ENCODE peak calls at places on chromosomes 1 and 21, in eight cellular contexts. E, Z, H, W, A, X, J and T are unnamed samples. For H3K4me1, the result is how much of the 10 kb centered on the place peaks cover.

GRCh38 chr1:244918422-244919319 is 54.3 kb upstream of the HNRNPU start:
- DNase-seq in A (no peak), J (no peak), Z (no peak), H (peak), X (peak), W (peak), E (peak), T (peak)

GRCh38 chr1:156114919-156115513 is 505 bp downstream of the LMNA start:
- DNase-seq in W (peak), H (peak), Z (no peak), A (no peak), X (no peak), E (no peak), J (no peak), T (peak)

GRCh38 chr1:231683439-231684165 is 57.0 kb downstream of the DISC1 start:
- DNase-seq in J (no peak), A (peak), E (no peak), H (no peak), W (no peak), Z (no peak), X (no peak), T (no peak)

GRCh38 chr21:31490471-31490870 is 146.4 kb upstream of the TIAM1 start:
- DNase-seq in H (no peak), J (no peak), Z (no peak), E (no peak), X (no peak), W (no peak), A (no peak), T (no peak)

GRCh38 chr1:212545941-212546638 is 62.5 kb upstream of the ATF3 start:
- DNase-seq in A (no peak), Z (no peak), E (peak), W (no peak), J (no peak), H (peak), X (no peak), T (no peak)

GRCh38 chr1:223714849-223715709 is 2.7 kb downstream of the CAPN2 start:
- DNase-seq in A (no peak), X (no peak), Z (peak), E (no peak), J (no peak), H (peak), W (peak), T (no peak)

GRCh38 chr1:221117548-221117951 is 238.3 kb downstream of the HLX start:
- DNase-seq in H (peak), Z (no peak), W (no peak), E (no peak), J (no peak), X (peak), A (no peak), T (peak)

GRCh38 chr1:54379481-54380284 is 26.5 kb downstream of the SSBP3 start:
- DNase-seq in H (peak), Z (no peak), E (no peak), A (no peak), X (peak), J (no peak), W (peak), T (peak)

GRCh38 chr1:117846674-117847425 is 82.6 kb downstream of the GDAP2 start:
- DNase-seq in W (no peak), E (no peak), J (no peak), X (peak), H (no peak), A (no peak), Z (no peak), T (no peak)

DNA sequence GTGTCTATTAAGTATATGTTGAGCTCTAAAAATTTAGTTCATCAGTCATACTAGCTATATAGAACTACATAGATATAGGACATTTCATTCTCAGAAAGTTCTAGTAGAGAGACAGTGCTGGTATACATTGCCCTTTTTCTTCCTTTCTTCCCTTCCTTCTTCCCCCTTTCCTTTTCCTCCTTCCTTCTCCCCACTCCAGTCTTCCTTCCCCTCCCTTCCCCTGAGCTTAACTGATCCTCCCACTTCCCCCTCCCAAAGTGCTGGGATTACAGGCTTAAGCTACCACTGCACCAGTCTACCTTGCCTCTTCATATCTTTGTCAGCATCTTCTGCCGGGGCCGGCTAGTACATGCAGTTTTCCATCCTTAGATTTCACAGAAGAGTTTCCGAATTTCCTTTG is 12.1 kb downstream of the THRAP3 start:
- DNase-seq in W (no peak), Z (no peak), J (no peak), A (no peak), X (no peak), E (no peak), H (no peak), T (no peak)
- H3K4me1 ChIP-seq in W (under half), Z (under half), J (half or more), A (half or more), X (under half), E (under half), H (under half), T (half or more)

DNA sequence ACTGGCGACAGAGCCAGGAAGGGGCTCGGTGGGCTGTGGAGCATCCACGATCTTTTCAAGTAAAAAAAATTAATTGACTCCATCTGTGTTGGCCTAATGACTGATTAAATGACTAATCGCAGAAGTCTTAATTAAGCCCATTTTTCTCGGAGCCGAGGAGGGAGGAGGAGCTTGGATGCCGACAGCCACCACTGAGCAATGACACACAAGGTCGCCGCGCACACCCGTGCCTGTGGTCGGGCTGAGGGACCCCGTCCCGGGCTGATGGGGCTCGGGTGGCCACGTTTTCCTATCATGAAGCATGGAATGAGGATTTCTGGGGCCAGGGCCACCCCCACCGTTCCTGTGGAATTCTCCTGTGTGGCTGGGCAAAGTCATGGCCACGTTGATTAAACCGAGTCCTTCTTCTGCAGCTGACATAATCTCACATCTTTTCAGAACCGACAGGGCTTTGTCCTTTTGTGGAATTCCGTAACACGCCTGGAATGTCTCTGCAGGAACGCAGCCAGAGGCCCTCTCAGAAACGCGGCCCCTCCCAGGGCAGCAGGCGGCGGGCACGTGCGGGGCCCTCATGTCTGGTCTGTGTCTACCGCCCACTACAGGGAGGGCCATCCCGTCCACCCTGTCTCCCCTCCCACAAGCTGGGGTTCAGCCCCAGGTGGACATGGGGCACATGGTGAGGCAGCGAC is 60.7 kb downstream of the MORN1 start:
- DNase-seq in J (no peak), X (no peak), Z (no peak), H (peak), E (peak), A (peak), W (no peak), T (peak)
- TF ChIP-seq CTCF in J (no peak), X (no peak), Z (no peak), H (peak), E (no peak), A (no peak), W (no peak), T (peak)

GRCh38 chr1:118948796-118949195 is 39.3 kb downstream of the TBX15 start:
- DNase-seq in W (no peak), Z (no peak), E (no peak), X (no peak), J (no peak), H (no peak), A (no peak), T (no peak)
- H3K4me1 ChIP-seq in W (under half), Z (under half), E (under half), X (under half), J (under half), H (under half), A (under half), T (under half)

GRCh38 chr1:204511366-204511765 is 4.8 kb upstream of the MDM4 start:
- DNase-seq in W (no peak), E (no peak), Z (no peak), X (no peak), H (no peak), A (no peak), J (no peak), T (no peak)

GRCh38 chr1:204509186-204509635 is 7.0 kb upstream of the MDM4 start:
- DNase-seq in A (no peak), H (no peak), W (no peak), E (no peak), X (no peak), Z (no peak), J (no peak), T (no peak)

GRCh38 chr1:204514841-204515240 is 1.4 kb upstream of the MDM4 start:
- DNase-seq in J (no peak), X (no peak), A (no peak), Z (no peak), W (no peak), H (no peak), E (no peak), T (no peak)

GRCh38 chr1:204516180-204516879 is at the start of gene MDM4:
- DNase-seq in A (peak), E (peak), J (peak), X (peak), W (peak), H (peak), Z (peak), T (peak)

GRCh38 chr1:204513117-204513716 is 3.0 kb upstream of the MDM4 start:
- DNase-seq in H (no peak), W (no peak), E (no peak), X (no peak), Z (no peak), J (no peak), A (no peak), T (no peak)
- TF ChIP-seq CTCF in H (no peak), W (no peak), E (no peak), X (no peak), Z (no peak), J (no peak), A (no peak), T (peak)

GRCh38 chr21:38982096-38982495 is 176.4 kb downstream of the ETS2 start:
- DNase-seq in J (no peak), W (peak), X (no peak), Z (no peak), E (no peak), A (no peak), H (peak), T (no peak)

GRCh38 chr21:38980416-38981319 is 174.9 kb downstream of the ETS2 start:
- DNase-seq in A (no peak), H (no peak), E (no peak), J (no peak), Z (no peak), X (no peak), W (no peak), T (no peak)

GRCh38 chr21:38983560-38983959 is 177.8 kb downstream of the ETS2 start:
- DNase-seq in A (no peak), X (no peak), Z (no peak), E (no peak), H (no peak), J (no peak), W (no peak), T (no peak)

GRCh38 chr21:38984568-38984967 is 178.8 kb downstream of the ETS2 start:
- DNase-seq in E (no peak), A (no peak), H (peak), Z (no peak), X (no peak), J (no peak), W (no peak), T (no peak)

DNA sequence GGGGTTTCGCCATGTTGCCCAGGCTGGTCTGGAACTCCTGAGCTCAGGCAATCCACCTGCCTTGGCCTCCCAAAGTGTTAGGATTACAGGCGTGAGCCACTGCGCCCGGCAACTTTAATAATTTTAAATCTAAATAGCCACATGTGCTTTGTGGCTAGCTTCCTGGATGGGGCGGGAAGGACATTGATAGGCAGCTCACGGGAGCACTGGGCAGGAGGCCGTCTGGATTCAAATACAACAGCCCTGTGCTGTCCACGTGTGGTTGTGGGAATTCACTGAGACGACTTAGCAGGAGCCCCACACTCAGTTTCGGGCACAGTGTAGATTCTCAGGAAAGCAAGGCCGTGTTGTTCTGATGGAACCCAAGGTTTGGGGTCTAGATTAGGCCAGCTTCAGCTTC is 177.1 kb downstream of the ETS2 start:
- DNase-seq in E (no peak), X (no peak), J (no peak), A (no peak), Z (no peak), H (no peak), W (no peak), T (no peak)
- H3K4me1 ChIP-seq in E (under half), X (under half), J (under half), A (under half), Z (under half), H (under half), W (under half), T (under half)

GRCh38 chr21:18265955-18266354 is 21.3 kb downstream of the CHODL start:
- DNase-seq in W (no peak), E (no peak), H (no peak), A (no peak), X (no peak), J (no peak), Z (no peak), T (no peak)
- TF ChIP-seq CTCF in W (no peak), E (no peak), H (no peak), A (no peak), X (no peak), J (no peak), Z (no peak), T (peak)